ENCODE peak calls at places on chromosome 10, in eight cellular contexts. J is CD4-positive, alpha-beta memory T cell; Y is KG1; T is SW480; S is stimulated activated naive CD8-positive, alpha-beta T cell treated with anti-CD3 and anti-CD28 coated beads, Interleukin-15, Interleukin-2, amounts not matched to agents 100 U/mL and 50 U/mL, for 24 hours; P is NCI-H82; L is Daoy; Q is effector memory CD4-positive, alpha-beta T cell. E is an unnamed sample.

GRCh38 chr10:122343135-122343800 is 31.2 kb upstream of the PLEKHA1 start:
- DNase-seq in L (no peak), J (no peak), Y (no peak), S (no peak), P (no peak), T (no peak), Q (no peak), E (no peak)

GRCh38 chr10:5291501-5292195 is 73.1 kb upstream of the UCN3 start:
- DNase-seq in L (peak; percentile 69), J (peak; percentile 67), T (peak; percentile 57), Q (peak; percentile 49), S (peak; percentile 11), Y (no peak), P (no peak), E (no peak)

GRCh38 chr10:80459047-80459865 is 5.1 kb downstream of the TSPAN14 start:
- DNase-seq in Y (peak; percentile 45), T (peak; percentile 77), P (peak; percentile 17), S (peak; percentile 75), Q (peak; percentile 51), L (peak; percentile 75), J (peak; percentile 66), E (no peak)

GRCh38 chr10:123766761-123767160 is 100.6 kb downstream of the GPR26 start:
- DNase-seq in T (no peak), Y (no peak), Q (no peak), S (no peak), L (no peak), J (no peak), P (no peak), E (no peak)

GRCh38 chr10:73998623-73999622 is 1.0 kb downstream of the VCL start:
- DNase-seq in S (peak; percentile 24), T (peak; percentile 84), P (peak; percentile 64), L (peak; percentile 94), Q (peak; percentile 7), J (no peak), Y (no peak), E (peak; percentile 70)

GRCh38 chr10:49611166-49611814 is 1.2 kb downstream of the SLC18A3 start:
- DNase-seq in L (no peak), Q (no peak), J (no peak), S (no peak), P (peak; percentile 84), T (no peak), Y (no peak), E (no peak)

GRCh38 chr10:79331709-79332108 is 15.6 kb upstream of the PPIF start:
- DNase-seq in Y (no peak), S (peak; percentile 87), P (no peak), T (peak; percentile 69), J (peak; percentile 54), Q (peak; percentile 67), L (peak; percentile 90), E (no peak)

GRCh38 chr10:17354781-17355180 is 99.6 kb downstream of the ST8SIA6 start:
- DNase-seq in T (no peak), Q (no peak), P (no peak), Y (no peak), L (peak; percentile 8), J (no peak), S (no peak), E (no peak)

GRCh38 chr10:121185816-121186215 is 334.7 kb downstream of the WDR11 start:
- DNase-seq in S (no peak), Y (no peak), P (no peak), J (no peak), T (no peak), Q (no peak), L (no peak), E (no peak)

GRCh38 chr10:126088144-126088543 is 191.8 kb downstream of the FANK1 start:
- DNase-seq in Q (no peak), T (no peak), P (no peak), J (no peak), Y (no peak), S (no peak), L (peak; percentile 28), E (no peak)

GRCh38 chr10:87817291-87817872 is 644 bp downstream of the ATAD1 start:
- DNase-seq in L (no peak), Q (no peak), S (no peak), J (no peak), T (peak; percentile 28), P (no peak), Y (no peak), E (no peak)

GRCh38 chr10:53022663-53023088 is 250.1 kb upstream of the MBL2 start:
- DNase-seq in P (no peak), Y (no peak), T (no peak), S (no peak), J (no peak), L (no peak), Q (no peak), E (no peak)

GRCh38 chr10:51615764-51616298 is 83.6 kb downstream of the CSTF2T start:
- DNase-seq in Y (no peak), S (no peak), T (no peak), P (no peak), Q (no peak), J (no peak), L (no peak), E (no peak)

GRCh38 chr10:49431426-49431825 is 35.5 kb upstream of the DRGX start:
- DNase-seq in Y (no peak), P (no peak), Q (no peak), T (no peak), S (no peak), J (no peak), L (no peak), E (no peak)

GRCh38 chr10:88702848-88703597 is 3.0 kb upstream of the LIPK start:
- DNase-seq in J (no peak), S (no peak), Q (no peak), T (peak; percentile 95), L (peak; percentile 89), P (no peak), Y (no peak), E (no peak)

GRCh38 chr10:31803606-31804195 is 124.9 kb downstream of the ARHGAP12 start:
- DNase-seq in P (no peak), Y (no peak), L (no peak), Q (no peak), S (no peak), T (no peak), J (no peak), E (peak; percentile 13)

GRCh38 chr10:1399431-1400120 is 337.7 kb downstream of the ADARB2 start:
- DNase-seq in L (peak; percentile 61), J (no peak), P (no peak), Y (no peak), S (no peak), Q (no peak), T (no peak), E (no peak)

GRCh38 chr10:118298787-118299186 is 43.3 kb downstream of the FAM204A start:
- DNase-seq in T (no peak), Q (no peak), S (no peak), P (no peak), J (no peak), L (no peak), Y (no peak), E (no peak)

GRCh38 chr10:99793819-99794218 is 11.4 kb downstream of the ABCC2 start:
- DNase-seq in Y (no peak), Q (no peak), J (no peak), S (no peak), T (no peak), P (no peak), L (no peak), E (no peak)

GRCh38 chr10:22620140-22620857 is 94.1 kb downstream of the PIP4K2A start:
- DNase-seq in S (no peak), Y (no peak), J (no peak), Q (no peak), L (peak; percentile 93), P (no peak), T (no peak), E (no peak)

GRCh38 chr10:105070980-105071379 is 429.9 kb downstream of the SORCS3 start:
- DNase-seq in J (no peak), Y (no peak), Q (no peak), L (no peak), P (no peak), S (no peak), T (no peak), E (no peak)

GRCh38 chr10:93600446-93600860 is 582 bp downstream of the RBP4 start:
- DNase-seq in T (no peak), P (no peak), Y (no peak), J (no peak), Q (no peak), S (no peak), L (no peak), E (no peak)

GRCh38 chr10:73969224-73969811 is 28.6 kb upstream of the VCL start:
- DNase-seq in Q (no peak), S (no peak), Y (no peak), L (no peak), J (no peak), T (no peak), P (no peak), E (no peak)

GRCh38 chr10:122618461-122619165 is 58.1 kb downstream of the DMBT1 start:
- DNase-seq in Q (no peak), T (no peak), J (no peak), P (no peak), L (no peak), S (no peak), Y (no peak), E (no peak)

GRCh38 chr10:70931168-70931805 is 42.9 kb upstream of the PCBD1 start:
- DNase-seq in Q (no peak), T (peak; percentile 69), Y (no peak), P (no peak), S (no peak), J (no peak), L (peak; percentile 75), E (no peak)

GRCh38 chr10:86536294-86536861 is 14.8 kb upstream of the WAPL start:
- DNase-seq in J (peak; percentile 64), L (no peak), T (no peak), Q (peak; percentile 38), P (no peak), Y (no peak), S (peak; percentile 51), E (no peak)

GRCh38 chr10:124474502-124475070 is 13.0 kb downstream of the LHPP start:
- DNase-seq in T (no peak), P (no peak), S (no peak), Q (no peak), L (no peak), Y (no peak), J (no peak), E (no peak)

GRCh38 chr10:3217301-3217700 is 44.7 kb upstream of the PITRM1 start:
- DNase-seq in J (no peak), S (no peak), L (peak; percentile 27), P (no peak), Y (no peak), T (peak; percentile 33), Q (no peak), E (no peak)

GRCh38 chr10:132479024-132479602 is 58.5 kb upstream of the INPP5A start:
- DNase-seq in Y (no peak), L (no peak), T (peak; percentile 30), P (no peak), S (no peak), J (no peak), Q (no peak), E (no peak)

GRCh38 chr10:95267261-95267660 is 23.5 kb downstream of the PDLIM1 start:
- DNase-seq in L (no peak), T (no peak), P (no peak), Y (no peak), J (no peak), S (no peak), Q (no peak), E (no peak)